ENCODE peak calls at places on chromosomes 12 and 14, in six cellular contexts. G is stimulated activated CD4-positive, alpha-beta T cell treated with anti-CD3 and anti-CD28 coated beads, TNF-alpha, amount 100 ng/mL, for 1 hour; Z is activated CD4-positive, alpha-beta T cell treated with anti-CD3 and anti-CD28 coated beads, Interleukin-2, amount 50 U/mL, for 4 hours; X is T-helper 9 cell; V is transverse colon; C is ELF-1. Q is an unnamed sample.
A peak's percentile ranks its signal among the peaks of the same experiment; 100 is the strongest.

GRCh38 chr14:63562414-63562813 is 19.2 kb upstream of the PPP2R5E start:
- DNase-seq in G (no peak), Z (no peak), X (no peak), V (no peak), C (no peak), Q (no peak)

GRCh38 chr12:6345319-6346071 is 3.6 kb upstream of the TNFRSF1A start:
- DNase-seq in G (no peak), Z (no peak), X (no peak), V (no peak), C (no peak), Q (no peak)

GRCh38 chr12:78559441-78559840 is 305.1 kb upstream of the SYT1 start:
- DNase-seq in G (no peak), Z (no peak), X (no peak), V (no peak), C (no peak), Q (no peak)

GRCh38 chr12:48000878-48001321 is 3.4 kb downstream of the COL2A1 start:
- DNase-seq in G (no peak), Z (no peak), X (no peak), V (no peak), C (peak; percentile 94), Q (no peak)

GRCh38 chr12:21780786-21781185 is 6.3 kb upstream of the KCNJ8 start:
- DNase-seq in G (no peak), Z (no peak), X (no peak), V (no peak), C (no peak), Q (no peak)

GRCh38 chr14:35050652-35051051 is 4.6 kb downstream of the FAM177A1 start:
- DNase-seq in G (no peak), Z (no peak), X (no peak), V (no peak), C (peak; percentile 6), Q (no peak)

GRCh38 chr12:30813741-30814687 is 59.3 kb upstream of the CAPRIN2 start:
- DNase-seq in G (no peak), Z (no peak), X (no peak), V (no peak), C (no peak), Q (no peak)

GRCh38 chr14:50335989-50336391 is 23.9 kb downstream of the DMAC2L start:
- DNase-seq in G (no peak), Z (no peak), X (no peak), V (no peak), C (peak; percentile 47), Q (no peak)

GRCh38 chr14:106318700-106319099 is 792.3 kb downstream of the TMEM121 start:
- DNase-seq in G (peak; percentile 26), Z (peak; percentile 48), X (peak; percentile 33), V (no peak), C (no peak), Q (peak; percentile 41)

GRCh38 chr12:129901256-129901655 is 2.6 kb downstream of the TMEM132D start:
- DNase-seq in G (no peak), Z (no peak), X (no peak), V (no peak), C (no peak), Q (no peak)

GRCh38 chr12:49811136-49811535 is 17.1 kb downstream of the NCKAP5L start:
- DNase-seq in G (no peak), Z (no peak), X (no peak), V (no peak), C (no peak), Q (no peak)

GRCh38 chr12:28217805-28218204 is 27.5 kb downstream of the CCDC91 start:
- DNase-seq in G (no peak), Z (no peak), X (no peak), V (no peak), C (no peak), Q (peak; percentile 5)

GRCh38 chr12:25789520-25789919 is 169.0 kb upstream of the RASSF8 start:
- DNase-seq in G (no peak), Z (no peak), X (no peak), V (no peak), C (no peak), Q (no peak)

GRCh38 chr12:102883204-102883799 is 33.7 kb downstream of the PAH start:
- DNase-seq in G (no peak), Z (peak; percentile 13), X (peak; percentile 14), V (peak; percentile 35), C (peak; percentile 70), Q (no peak)

GRCh38 chr12:99039367-99040120 is 394.5 kb downstream of the APAF1 start:
- DNase-seq in G (no peak), Z (no peak), X (no peak), V (no peak), C (no peak), Q (no peak)

GRCh38 chr14:76576047-76576741 is 185.1 kb upstream of the VASH1 start:
- DNase-seq in G (no peak), Z (no peak), X (no peak), V (no peak), C (no peak), Q (no peak)

GRCh38 chr12:15608931-15609330 is 180.3 kb downstream of the EPS8 start:
- DNase-seq in G (no peak), Z (no peak), X (no peak), V (no peak), C (no peak), Q (no peak)

GRCh38 chr12:2957816-2958431 is 1.3 kb upstream of the TEAD4 start:
- DNase-seq in G (no peak), Z (no peak), X (no peak), V (no peak), C (no peak), Q (no peak)

GRCh38 chr12:6863586-6864321 is 3.6 kb upstream of the TPI1 start:
- DNase-seq in G (no peak), Z (no peak), X (no peak), V (no peak), C (no peak), Q (no peak)

GRCh38 chr12:102234599-102234998 is 37.0 kb upstream of the PMCH start:
- DNase-seq in G (no peak), Z (no peak), X (no peak), V (no peak), C (no peak), Q (no peak)

GRCh38 chr14:94481468-94482131 is 5.6 kb upstream of the SERPINA9 start:
- DNase-seq in G (no peak), Z (no peak), X (no peak), V (no peak), C (no peak), Q (no peak)

GRCh38 chr14:28308727-28309126 is 457.9 kb upstream of the FOXG1 start:
- DNase-seq in G (no peak), Z (no peak), X (no peak), V (no peak), C (no peak), Q (no peak)

GRCh38 chr14:104882991-104883660 is 18.1 kb downstream of the CEP170B start:
- DNase-seq in G (no peak), Z (no peak), X (no peak), V (no peak), C (no peak), Q (no peak)

GRCh38 chr14:71048393-71048792 is 141.1 kb downstream of the PCNX1 start:
- DNase-seq in G (no peak), Z (no peak), X (no peak), V (no peak), C (no peak), Q (no peak)

GRCh38 chr12:30794591-30795409 is 40.0 kb upstream of the CAPRIN2 start:
- DNase-seq in G (no peak), Z (no peak), X (no peak), V (no peak), C (no peak), Q (no peak)

GRCh38 chr14:66045572-66046021 is 440.6 kb upstream of the CCDC196 start:
- DNase-seq in G (no peak), Z (no peak), X (no peak), V (no peak), C (peak; percentile 63), Q (no peak)

GRCh38 chr12:7176595-7176994 is 12.9 kb upstream of the PEX5 start:
- DNase-seq in G (no peak), Z (no peak), X (no peak), V (no peak), C (no peak), Q (no peak)

GRCh38 chr12:66538970-66539369 is 139.9 kb downstream of the GRIP1 start:
- DNase-seq in G (no peak), Z (no peak), X (no peak), V (no peak), C (peak; percentile 59), Q (no peak)

GRCh38 chr14:98900236-98900635 is 371.8 kb downstream of the BCL11B start:
- DNase-seq in G (no peak), Z (no peak), X (no peak), V (no peak), C (no peak), Q (no peak)

Q was measured in central memory CD4-positive, alpha-beta T cell.